ENCODE peak calls at places on chromosomes 16 and 17, in seven cellular contexts. F is WERI-Rb-1; K is A549; P is COR-L47; Q is activated naive CD4-positive, alpha-beta T cell treated with anti-CD3 and anti-CD28 coated beads for 36 hours; J is amniotic stem cell; B is GM19239. E is an unnamed sample.

GRCh38 chr16:81873843-81874752 is 95.0 kb downstream of the PLCG2 start:
- DNase-seq in F (peak; percentile 32), K (peak; percentile 72), P (no peak), Q (peak; percentile 83), J (peak; percentile 26), B (peak; percentile 54), E (no peak)

GRCh38 chr16:10197003-10197402 is 14.8 kb upstream of the GRIN2A start:
- DNase-seq in F (no peak), K (no peak), P (no peak), Q (no peak), J (no peak), B (no peak), E (no peak)

GRCh38 chr16:11757671-11758545 is 15.3 kb upstream of the TXNDC11 start:
- DNase-seq in F (no peak), K (peak; percentile 19), P (no peak), Q (no peak), J (no peak), B (no peak), E (peak; percentile 82)

GRCh38 chr17:68840073-68840472 is 115.1 kb downstream of the ABCA8 start:
- DNase-seq in F (no peak), K (no peak), P (no peak), Q (no peak), J (no peak), B (no peak), E (no peak)

GRCh38 chr16:4693956-4694663 is 748 bp downstream of the NUDT16L1 start:
- DNase-seq in F (peak; percentile 39), K (peak; percentile 48), P (no peak), Q (no peak), J (no peak), B (peak; percentile 71), E (no peak)

GRCh38 chr16:49890876-49891275 is 35.0 kb upstream of the ZNF423 start:
- DNase-seq in F (peak; percentile 61), K (no peak), P (no peak), Q (peak; percentile 60), J (no peak), B (no peak), E (no peak)

GRCh38 chr16:89386337-89386736 is 104.0 kb downstream of the ANKRD11 start:
- DNase-seq in F (no peak), K (no peak), P (no peak), Q (no peak), J (no peak), B (no peak), E (no peak)

GRCh38 chr17:17071531-17072360 is 29.5 kb downstream of the MPRIP start:
- DNase-seq in F (no peak), K (no peak), P (no peak), Q (no peak), J (no peak), B (no peak), E (no peak)

GRCh38 chr17:17466511-17466910 is 10.3 kb upstream of the MED9 start:
- DNase-seq in F (no peak), K (no peak), P (no peak), Q (no peak), J (no peak), B (no peak), E (no peak)

GRCh38 chr17:2056221-2057129 is 1.6 kb downstream of the HIC1 start:
- DNase-seq in F (no peak), K (no peak), P (no peak), Q (peak; percentile 67), J (no peak), B (peak; percentile 84), E (no peak)

E was measured in epithelial cell of proximal tubule.